ENCODE peak calls at places on chromosomes 1 and 21, in five cellular contexts. K is A549, E is heart right ventricle, O is tibial artery, S is HepG2. X is an unnamed sample. For H3K4me1, the result is how much of the 10 kb centered on the place peaks cover.

GRCh38 chr1:56394298-56394697 is 185.1 kb downstream of the PLPP3 start:
- DNase-seq in K (no peak), E (no peak), O (peak), S (no peak), X (no peak)

GRCh38 chr1:246297314-246298273 is 209.5 kb downstream of the SMYD3 start:
- DNase-seq in K (no peak), E (no peak), O (no peak), S (no peak), X (no peak)

GRCh38 chr21:17463441-17463840 is 49.4 kb upstream of the CXADR start:
- DNase-seq in K (peak), E (no peak), O (no peak), S (peak), X (peak)

GRCh38 chr21:33025471-33026298 is at the start of gene OLIG2:
- DNase-seq in K (no peak), E (no peak), O (no peak), S (no peak), X (no peak)

GRCh38 chr1:230632273-230632873 is 9.9 kb upstream of the COG2 start:
- DNase-seq in K (peak), E (no peak), O (no peak), S (peak), X (peak)

GRCh38 chr21:46124083-46124925 is 26.4 kb downstream of the COL6A2 start:
- DNase-seq in K (no peak), E (no peak), O (peak), S (no peak), X (no peak)

GRCh38 chr1:237677979-237678378 is 212.7 kb downstream of the ZP4 start:
- DNase-seq in K (peak), E (no peak), O (no peak), S (no peak), X (no peak)

GRCh38 chr1:21212126-21212525 is 35.4 kb upstream of the EIF4G3 start:
- DNase-seq in K (no peak), E (no peak), O (no peak), S (peak), X (no peak)

GRCh38 chr1:192147626-192148025 is 10.6 kb upstream of the RGS18 start:
- DNase-seq in K (no peak), E (no peak), O (no peak), S (no peak), X (no peak)

GRCh38 chr1:165898837-165899236 is 71.4 kb downstream of the UCK2 start:
- DNase-seq in K (peak), E (no peak), O (peak), S (no peak), X (no peak)
- H3K4me1 ChIP-seq in K (under half), E (under half), O (half or more), S (under half), X (under half)

DNA sequence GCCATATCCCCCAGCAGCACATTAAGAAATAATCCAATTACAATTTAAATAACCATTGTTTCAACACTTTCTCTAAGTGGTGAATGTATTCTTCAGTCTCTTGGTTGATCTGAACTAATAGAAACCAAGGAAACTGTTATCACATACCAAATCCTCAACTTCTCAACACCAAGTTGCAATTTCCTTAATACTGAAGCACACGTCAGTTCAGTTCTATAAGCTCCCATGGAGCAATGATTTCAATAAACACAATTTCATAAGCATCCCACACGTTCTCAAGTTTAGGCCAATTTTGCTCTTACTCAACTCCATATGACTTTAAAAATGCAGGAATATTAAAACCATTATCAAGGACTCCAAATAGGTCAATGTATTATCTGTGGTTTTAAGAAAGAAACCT is 5.8 kb upstream of the ERG start:
- DNase-seq in K (no peak), E (no peak), O (no peak), S (no peak), X (no peak)
- H3K4me3 ChIP-seq in K (no peak), E (no peak), O (peak), S (no peak), X (no peak)

GRCh38 chr1:17056586-17056985 is 2.8 kb upstream of the SDHB start:
- DNase-seq in K (no peak), E (no peak), O (no peak), S (no peak), X (no peak)

GRCh38 chr1:17055801-17056200 is 2.0 kb upstream of the SDHB start:
- DNase-seq in K (no peak), E (no peak), O (no peak), S (no peak), X (no peak)

GRCh38 chr1:17053071-17053684 is 654 bp downstream of the SDHB start:
- DNase-seq in K (no peak), E (no peak), O (no peak), S (no peak), X (no peak)

GRCh38 chr1:17052038-17052437 is 1.8 kb downstream of the SDHB start:
- DNase-seq in K (no peak), E (no peak), O (no peak), S (peak), X (no peak)

GRCh38 chr1:17053685-17054410 is at the start of gene SDHB:
- DNase-seq in K (peak), E (peak), O (peak), S (peak), X (peak)
- TF ChIP-seq CTCF in K (no peak), E (no peak), O (no peak), S (no peak), X (no peak)

GRCh38 chr21:29075706-29076447 is 2.4 kb upstream of the CCT8 start:
- DNase-seq in K (no peak), E (no peak), O (no peak), S (no peak), X (no peak)

GRCh38 chr21:29077651-29078090 is 4.2 kb upstream of the CCT8 start:
- DNase-seq in K (peak), E (no peak), O (no peak), S (no peak), X (peak)

GRCh38 chr21:29082416-29082815 is 9.0 kb upstream of the CCT8 start:
- DNase-seq in K (no peak), E (no peak), O (no peak), S (no peak), X (no peak)

GRCh38 chr21:29080454-29080930 is 7.0 kb upstream of the CCT8 start:
- DNase-seq in K (no peak), E (no peak), O (no peak), S (no peak), X (peak)

DNA sequence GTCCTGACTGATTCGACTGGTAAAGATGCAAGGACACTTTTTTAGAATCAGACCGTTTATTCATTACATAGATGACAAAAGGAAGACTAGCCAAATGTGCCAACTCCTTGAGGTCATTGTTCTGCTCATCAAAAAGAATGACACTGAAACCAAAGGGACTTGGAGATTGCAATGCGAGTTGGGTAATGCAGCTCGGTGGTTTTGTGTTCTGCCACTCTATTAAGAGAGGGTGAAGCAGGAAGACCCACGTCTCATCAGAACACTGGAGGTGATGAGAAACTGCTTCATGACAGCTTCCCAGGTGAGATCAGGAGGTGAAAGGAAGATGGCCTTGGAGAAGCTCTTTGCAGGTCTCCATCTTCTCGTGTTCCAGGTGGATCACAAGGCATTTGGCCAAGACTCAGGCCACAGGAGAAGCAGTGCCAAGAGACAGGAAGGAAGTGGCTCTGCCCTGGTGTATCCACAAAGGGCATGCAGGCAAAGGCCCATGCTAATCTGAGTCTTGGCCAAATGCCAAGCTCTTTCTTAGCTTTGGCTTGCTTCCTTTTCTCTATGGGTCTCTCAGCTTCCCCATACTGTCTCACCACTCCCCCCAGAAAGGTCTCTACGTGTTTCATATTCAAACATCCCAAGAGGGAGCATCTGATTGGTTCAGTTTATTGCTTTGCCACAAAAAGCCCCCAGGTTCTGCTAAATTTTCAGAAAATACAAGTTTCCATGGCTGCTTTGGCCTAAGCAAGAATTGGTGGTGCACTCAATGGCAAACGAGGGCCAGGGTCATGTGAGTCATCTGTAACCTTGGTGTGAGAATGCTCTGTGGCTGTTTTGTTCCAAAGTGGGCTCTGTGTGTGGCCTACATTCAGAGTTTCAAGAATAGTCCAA is 5.7 kb upstream of the CCT8 start:
- DNase-seq in K (no peak), E (no peak), O (no peak), S (no peak), X (peak)
- H3K4me1 ChIP-seq in K (under half), E (under half), O (under half), S (under half), X (under half)

GRCh38 chr1:156478250-156478627 is 22.3 kb downstream of the MEF2D start:
- DNase-seq in K (no peak), E (no peak), O (no peak), S (no peak), X (no peak)

GRCh38 chr1:156474966-156475365 is 25.6 kb downstream of the MEF2D start:
- DNase-seq in K (no peak), E (no peak), O (no peak), S (no peak), X (no peak)

GRCh38 chr1:156476501-156477298 is 23.9 kb downstream of the MEF2D start:
- DNase-seq in K (peak), E (peak), O (peak), S (peak), X (no peak)

GRCh38 chr1:156477526-156478249 is 22.9 kb downstream of the MEF2D start:
- DNase-seq in K (no peak), E (no peak), O (no peak), S (no peak), X (no peak)

GRCh38 chr1:156475568-156476500 is 24.7 kb downstream of the MEF2D start:
- DNase-seq in K (no peak), E (peak), O (peak), S (peak), X (peak)
- H3K4me3 ChIP-seq in K (no peak), E (no peak), O (peak), S (no peak), X (no peak)

DNA sequence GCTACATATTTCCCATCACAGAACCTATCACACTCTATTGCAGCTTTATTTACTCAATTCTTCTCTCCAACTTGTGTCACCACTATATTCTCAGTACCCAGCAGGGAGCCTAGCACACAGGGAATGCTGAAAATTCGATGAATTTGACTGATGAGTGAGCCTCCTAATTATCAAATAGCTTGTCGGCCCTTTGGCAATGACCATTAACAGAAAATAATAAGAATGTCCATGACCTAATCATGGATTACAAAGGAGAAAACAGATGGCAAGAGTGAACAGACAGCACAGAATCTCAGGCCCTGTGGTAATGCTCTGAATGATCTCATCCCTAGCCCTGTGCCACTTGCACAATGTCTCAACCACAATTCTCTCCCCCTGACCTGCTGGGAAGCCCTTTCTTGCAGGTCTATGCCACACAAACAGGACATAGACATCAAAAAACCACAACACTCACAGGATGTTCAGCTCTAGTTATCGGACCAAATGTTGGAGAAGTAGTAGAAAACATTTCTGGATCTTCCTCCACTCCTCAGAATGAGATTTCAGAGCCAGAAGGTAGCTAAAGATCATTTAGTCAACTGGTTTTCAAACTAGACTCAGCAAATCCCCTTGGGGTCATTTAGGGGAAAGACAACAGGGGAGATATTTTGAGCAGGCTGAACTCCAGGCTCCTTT is 68.4 kb downstream of the LUZP1 start:
- DNase-seq in K (peak), E (no peak), O (peak), S (peak), X (peak)
- TF ChIP-seq CTCF in K (no peak), E (no peak), O (no peak), S (no peak), X (no peak)

GRCh38 chr1:11792106-11792505 is 13.7 kb downstream of the MTHFR start:
- DNase-seq in K (no peak), E (peak), O (no peak), S (no peak), X (no peak)
- H3K4me1 ChIP-seq in K (under half), E (half or more), O (under half), S (under half), X (half or more)